ENCODE peak calls at places on chromosomes 11 and 22, in nine cellular contexts. One of them, this sample, is unnamed.

GRCh38 chr11:69510471-69511357 is 29.3 kb downstream of the LINC01488 start:
- DNase-seq in psoas muscle: no peak
- DNase-seq in right atrium auricular region: no peak
- DNase-seq in RWPE1: peak
- DNase-seq in fibroblast of lung: peak
- DNase-seq in left ventricle myocardium inferior: no peak
- DNase-seq in GM12865: no peak
- DNase-seq in lower lobe of right lung: peak
- DNase-seq in type B pancreatic cell: no peak
- DNase-seq in this sample: no peak

GRCh38 chr11:93221539-93221938 is 23.7 kb upstream of the SLC36A4 start:
- DNase-seq in psoas muscle: no peak
- DNase-seq in right atrium auricular region: no peak
- DNase-seq in RWPE1: no peak
- DNase-seq in fibroblast of lung: no peak
- DNase-seq in left ventricle myocardium inferior: no peak
- DNase-seq in GM12865: no peak
- DNase-seq in lower lobe of right lung: no peak
- DNase-seq in type B pancreatic cell: no peak
- DNase-seq in this sample: no peak

GRCh38 chr11:27678242-27678641 is 22.0 kb downstream of the BDNF start:
- DNase-seq in psoas muscle: no peak
- DNase-seq in right atrium auricular region: no peak
- DNase-seq in RWPE1: no peak
- DNase-seq in fibroblast of lung: peak
- DNase-seq in left ventricle myocardium inferior: no peak
- DNase-seq in GM12865: no peak
- DNase-seq in lower lobe of right lung: no peak
- DNase-seq in type B pancreatic cell: no peak
- DNase-seq in this sample: no peak

GRCh38 chr11:67996622-67997459 is 7.1 kb downstream of the UNC93B1 start:
- DNase-seq in psoas muscle: peak
- DNase-seq in right atrium auricular region: no peak
- DNase-seq in RWPE1: no peak
- DNase-seq in fibroblast of lung: peak
- DNase-seq in left ventricle myocardium inferior: peak
- DNase-seq in GM12865: peak
- DNase-seq in lower lobe of right lung: peak
- DNase-seq in type B pancreatic cell: no peak
- DNase-seq in this sample: no peak

GRCh38 chr11:130029137-130029536 is 26.5 kb upstream of the PRDM10 start:
- DNase-seq in psoas muscle: no peak
- DNase-seq in right atrium auricular region: no peak
- DNase-seq in RWPE1: no peak
- DNase-seq in fibroblast of lung: peak
- DNase-seq in left ventricle myocardium inferior: no peak
- DNase-seq in GM12865: peak
- DNase-seq in lower lobe of right lung: no peak
- DNase-seq in type B pancreatic cell: no peak
- DNase-seq in this sample: no peak

GRCh38 chr11:122494171-122494570 is 161.4 kb upstream of the UBASH3B start:
- DNase-seq in psoas muscle: no peak
- DNase-seq in right atrium auricular region: no peak
- DNase-seq in RWPE1: no peak
- DNase-seq in fibroblast of lung: peak
- DNase-seq in left ventricle myocardium inferior: no peak
- DNase-seq in GM12865: no peak
- DNase-seq in lower lobe of right lung: no peak
- DNase-seq in type B pancreatic cell: no peak
- DNase-seq in this sample: no peak

GRCh38 chr22:36398602-36399472 is 11.1 kb upstream of the MYH9 start:
- DNase-seq in psoas muscle: no peak
- DNase-seq in right atrium auricular region: no peak
- DNase-seq in RWPE1: peak
- DNase-seq in fibroblast of lung: peak
- DNase-seq in left ventricle myocardium inferior: no peak
- DNase-seq in GM12865: no peak
- DNase-seq in lower lobe of right lung: no peak
- DNase-seq in type B pancreatic cell: no peak
- DNase-seq in this sample: no peak

GRCh38 chr11:83235825-83236224 is 42.3 kb downstream of the ANKRD42 start:
- DNase-seq in psoas muscle: no peak
- DNase-seq in right atrium auricular region: no peak
- DNase-seq in RWPE1: no peak
- DNase-seq in fibroblast of lung: peak
- DNase-seq in left ventricle myocardium inferior: no peak
- DNase-seq in GM12865: no peak
- DNase-seq in lower lobe of right lung: no peak
- DNase-seq in type B pancreatic cell: no peak
- DNase-seq in this sample: no peak

GRCh38 chr11:35115688-35116030 is 23.3 kb upstream of the CD44 start:
- DNase-seq in psoas muscle: no peak
- DNase-seq in right atrium auricular region: no peak
- DNase-seq in RWPE1: peak
- DNase-seq in fibroblast of lung: peak
- DNase-seq in left ventricle myocardium inferior: no peak
- DNase-seq in GM12865: no peak
- DNase-seq in lower lobe of right lung: no peak
- DNase-seq in type B pancreatic cell: no peak
- DNase-seq in this sample: no peak

GRCh38 chr11:35116762-35117588 is 22.0 kb upstream of the CD44 start:
- DNase-seq in psoas muscle: no peak
- DNase-seq in right atrium auricular region: no peak
- DNase-seq in RWPE1: no peak
- DNase-seq in fibroblast of lung: no peak
- DNase-seq in left ventricle myocardium inferior: peak
- DNase-seq in GM12865: no peak
- DNase-seq in lower lobe of right lung: no peak
- DNase-seq in type B pancreatic cell: no peak
- DNase-seq in this sample: no peak

GRCh38 chr11:35112846-35113105 is 26.2 kb upstream of the CD44 start:
- DNase-seq in psoas muscle: no peak
- DNase-seq in right atrium auricular region: no peak
- DNase-seq in RWPE1: no peak
- DNase-seq in fibroblast of lung: no peak
- DNase-seq in left ventricle myocardium inferior: no peak
- DNase-seq in GM12865: no peak
- DNase-seq in lower lobe of right lung: no peak
- DNase-seq in type B pancreatic cell: no peak
- DNase-seq in this sample: no peak

GRCh38 chr11:35116245-35116644 is 22.7 kb upstream of the CD44 start:
- DNase-seq in psoas muscle: no peak
- DNase-seq in right atrium auricular region: no peak
- DNase-seq in RWPE1: peak
- DNase-seq in fibroblast of lung: peak
- DNase-seq in left ventricle myocardium inferior: no peak
- DNase-seq in GM12865: no peak
- DNase-seq in lower lobe of right lung: no peak
- DNase-seq in type B pancreatic cell: no peak
- DNase-seq in this sample: no peak

GRCh38 chr11:35114901-35115687 is 23.9 kb upstream of the CD44 start:
- DNase-seq in psoas muscle: no peak
- DNase-seq in right atrium auricular region: no peak
- DNase-seq in RWPE1: peak
- DNase-seq in fibroblast of lung: no peak
- DNase-seq in left ventricle myocardium inferior: no peak
- DNase-seq in GM12865: peak
- DNase-seq in lower lobe of right lung: no peak
- DNase-seq in type B pancreatic cell: no peak
- DNase-seq in this sample: no peak
- TF ChIP-seq CTCF in psoas muscle: no peak
- TF ChIP-seq CTCF in right atrium auricular region: no peak
- TF ChIP-seq CTCF in RWPE1: no peak
- TF ChIP-seq CTCF in fibroblast of lung: no peak
- TF ChIP-seq CTCF in left ventricle myocardium inferior: no peak
- TF ChIP-seq CTCF in GM12865: no peak
- TF ChIP-seq CTCF in lower lobe of right lung: no peak
- TF ChIP-seq CTCF in type B pancreatic cell: no peak
- TF ChIP-seq CTCF in this sample: no peak

GRCh38 chr11:116353517-116353916 is 419.3 kb downstream of the BUD13 start:
- DNase-seq in psoas muscle: no peak
- DNase-seq in right atrium auricular region: no peak
- DNase-seq in RWPE1: peak
- DNase-seq in fibroblast of lung: no peak
- DNase-seq in left ventricle myocardium inferior: no peak
- DNase-seq in GM12865: no peak
- DNase-seq in lower lobe of right lung: no peak
- DNase-seq in type B pancreatic cell: no peak
- DNase-seq in this sample: peak

GRCh38 chr11:116352881-116353280 is 419.9 kb downstream of the BUD13 start:
- DNase-seq in psoas muscle: no peak
- DNase-seq in right atrium auricular region: no peak
- DNase-seq in RWPE1: no peak
- DNase-seq in fibroblast of lung: no peak
- DNase-seq in left ventricle myocardium inferior: no peak
- DNase-seq in GM12865: no peak
- DNase-seq in lower lobe of right lung: no peak
- DNase-seq in type B pancreatic cell: no peak
- DNase-seq in this sample: no peak

GRCh38 chr11:116355104-116355503 is 417.7 kb downstream of the BUD13 start:
- DNase-seq in psoas muscle: no peak
- DNase-seq in right atrium auricular region: no peak
- DNase-seq in RWPE1: no peak
- DNase-seq in fibroblast of lung: no peak
- DNase-seq in left ventricle myocardium inferior: no peak
- DNase-seq in GM12865: no peak
- DNase-seq in lower lobe of right lung: no peak
- DNase-seq in type B pancreatic cell: no peak
- DNase-seq in this sample: no peak

GRCh38 chr11:116360542-116360941 is 412.2 kb downstream of the BUD13 start:
- DNase-seq in psoas muscle: no peak
- DNase-seq in right atrium auricular region: no peak
- DNase-seq in RWPE1: no peak
- DNase-seq in fibroblast of lung: no peak
- DNase-seq in left ventricle myocardium inferior: no peak
- DNase-seq in GM12865: no peak
- DNase-seq in lower lobe of right lung: no peak
- DNase-seq in type B pancreatic cell: no peak
- DNase-seq in this sample: no peak

GRCh38 chr11:116357769-116358544 is 414.8 kb downstream of the BUD13 start:
- DNase-seq in psoas muscle: no peak
- DNase-seq in right atrium auricular region: no peak
- DNase-seq in RWPE1: no peak
- DNase-seq in fibroblast of lung: peak
- DNase-seq in left ventricle myocardium inferior: no peak
- DNase-seq in GM12865: peak
- DNase-seq in lower lobe of right lung: peak
- DNase-seq in type B pancreatic cell: no peak
- DNase-seq in this sample: no peak
- TF ChIP-seq CTCF in psoas muscle: no peak
- TF ChIP-seq CTCF in right atrium auricular region: no peak
- TF ChIP-seq CTCF in RWPE1: no peak
- TF ChIP-seq CTCF in fibroblast of lung: no peak
- TF ChIP-seq CTCF in left ventricle myocardium inferior: peak
- TF ChIP-seq CTCF in GM12865: peak
- TF ChIP-seq CTCF in lower lobe of right lung: peak
- TF ChIP-seq CTCF in type B pancreatic cell: peak
- TF ChIP-seq CTCF in this sample: peak

GRCh38 chr22:44840611-44841322 is 88.4 kb downstream of the ARHGAP8 start:
- DNase-seq in psoas muscle: no peak
- DNase-seq in right atrium auricular region: no peak
- DNase-seq in RWPE1: no peak
- DNase-seq in fibroblast of lung: no peak
- DNase-seq in left ventricle myocardium inferior: no peak
- DNase-seq in GM12865: no peak
- DNase-seq in lower lobe of right lung: no peak
- DNase-seq in type B pancreatic cell: no peak
- DNase-seq in this sample: no peak

GRCh38 chr22:44837481-44837880 is 85.1 kb downstream of the ARHGAP8 start:
- DNase-seq in psoas muscle: no peak
- DNase-seq in right atrium auricular region: no peak
- DNase-seq in RWPE1: no peak
- DNase-seq in fibroblast of lung: no peak
- DNase-seq in left ventricle myocardium inferior: no peak
- DNase-seq in GM12865: peak
- DNase-seq in lower lobe of right lung: no peak
- DNase-seq in type B pancreatic cell: no peak
- DNase-seq in this sample: no peak

GRCh38 chr22:44838316-44839016 is 86.1 kb downstream of the ARHGAP8 start:
- DNase-seq in psoas muscle: no peak
- DNase-seq in right atrium auricular region: no peak
- DNase-seq in RWPE1: no peak
- DNase-seq in fibroblast of lung: no peak
- DNase-seq in left ventricle myocardium inferior: no peak
- DNase-seq in GM12865: no peak
- DNase-seq in lower lobe of right lung: no peak
- DNase-seq in type B pancreatic cell: no peak
- DNase-seq in this sample: no peak

GRCh38 chr22:44839061-44839460 is 86.7 kb downstream of the ARHGAP8 start:
- DNase-seq in psoas muscle: no peak
- DNase-seq in right atrium auricular region: no peak
- DNase-seq in RWPE1: no peak
- DNase-seq in fibroblast of lung: no peak
- DNase-seq in left ventricle myocardium inferior: no peak
- DNase-seq in GM12865: no peak
- DNase-seq in lower lobe of right lung: no peak
- DNase-seq in type B pancreatic cell: no peak
- DNase-seq in this sample: no peak

GRCh38 chr22:44839721-44840120 is 87.3 kb downstream of the ARHGAP8 start:
- DNase-seq in psoas muscle: no peak
- DNase-seq in right atrium auricular region: no peak
- DNase-seq in RWPE1: no peak
- DNase-seq in fibroblast of lung: no peak
- DNase-seq in left ventricle myocardium inferior: no peak
- DNase-seq in GM12865: no peak
- DNase-seq in lower lobe of right lung: no peak
- DNase-seq in type B pancreatic cell: no peak
- DNase-seq in this sample: no peak
- TF ChIP-seq CTCF in psoas muscle: no peak
- TF ChIP-seq CTCF in right atrium auricular region: no peak
- TF ChIP-seq CTCF in RWPE1: no peak
- TF ChIP-seq CTCF in fibroblast of lung: no peak
- TF ChIP-seq CTCF in left ventricle myocardium inferior: no peak
- TF ChIP-seq CTCF in GM12865: no peak
- TF ChIP-seq CTCF in lower lobe of right lung: no peak
- TF ChIP-seq CTCF in type B pancreatic cell: no peak
- TF ChIP-seq CTCF in this sample: no peak

GRCh38 chr22:33542153-33542552 is 378.1 kb downstream of the LARGE1 start:
- DNase-seq in psoas muscle: no peak
- DNase-seq in right atrium auricular region: no peak
- DNase-seq in RWPE1: no peak
- DNase-seq in fibroblast of lung: no peak
- DNase-seq in left ventricle myocardium inferior: no peak
- DNase-seq in GM12865: no peak
- DNase-seq in lower lobe of right lung: no peak
- DNase-seq in type B pancreatic cell: no peak
- DNase-seq in this sample: no peak

GRCh38 chr22:33538277-33538885 is 381.9 kb downstream of the LARGE1 start:
- DNase-seq in psoas muscle: no peak
- DNase-seq in right atrium auricular region: no peak
- DNase-seq in RWPE1: no peak
- DNase-seq in fibroblast of lung: no peak
- DNase-seq in left ventricle myocardium inferior: no peak
- DNase-seq in GM12865: no peak
- DNase-seq in lower lobe of right lung: no peak
- DNase-seq in type B pancreatic cell: no peak
- DNase-seq in this sample: no peak

GRCh38 chr22:33542722-33543121 is 377.6 kb downstream of the LARGE1 start:
- DNase-seq in psoas muscle: no peak
- DNase-seq in right atrium auricular region: no peak
- DNase-seq in RWPE1: no peak
- DNase-seq in fibroblast of lung: no peak
- DNase-seq in left ventricle myocardium inferior: no peak
- DNase-seq in GM12865: no peak
- DNase-seq in lower lobe of right lung: no peak
- DNase-seq in type B pancreatic cell: no peak
- DNase-seq in this sample: no peak

GRCh38 chr22:33539202-33539901 is 380.9 kb downstream of the LARGE1 start:
- DNase-seq in psoas muscle: no peak
- DNase-seq in right atrium auricular region: no peak
- DNase-seq in RWPE1: no peak
- DNase-seq in fibroblast of lung: no peak
- DNase-seq in left ventricle myocardium inferior: no peak
- DNase-seq in GM12865: no peak
- DNase-seq in lower lobe of right lung: no peak
- DNase-seq in type B pancreatic cell: no peak
- DNase-seq in this sample: no peak

GRCh38 chr22:33539902-33540751 is 380.1 kb downstream of the LARGE1 start:
- DNase-seq in psoas muscle: peak
- DNase-seq in right atrium auricular region: peak
- DNase-seq in RWPE1: no peak
- DNase-seq in fibroblast of lung: peak
- DNase-seq in left ventricle myocardium inferior: peak
- DNase-seq in GM12865: peak
- DNase-seq in lower lobe of right lung: peak
- DNase-seq in type B pancreatic cell: no peak
- DNase-seq in this sample: no peak
- TF ChIP-seq CTCF in psoas muscle: no peak
- TF ChIP-seq CTCF in right atrium auricular region: no peak
- TF ChIP-seq CTCF in RWPE1: no peak
- TF ChIP-seq CTCF in fibroblast of lung: no peak
- TF ChIP-seq CTCF in left ventricle myocardium inferior: no peak
- TF ChIP-seq CTCF in GM12865: no peak
- TF ChIP-seq CTCF in lower lobe of right lung: no peak
- TF ChIP-seq CTCF in type B pancreatic cell: no peak
- TF ChIP-seq CTCF in this sample: no peak